ENCODE peak calls at places on chromosomes 11 and 22, in four cellular contexts. Q is prostate gland, L is IMR-90, A is fibroblast of pulmonary artery. R is an unnamed sample.
A peak's percentile ranks its signal among the peaks of the same experiment; 100 is the strongest.

GRCh38 chr11:69603978-69604524 is 36.9 kb upstream of the CCND1 start:
- DNase-seq in Q (no peak), L (no peak), A (no peak), R (no peak)

GRCh38 chr11:69511358-69512015 is 30.0 kb downstream of the LINC01488 start:
- DNase-seq in Q (no peak), L (no peak), A (peak; percentile 50), R (peak; percentile 63)

GRCh38 chr11:28090052-28090749 is 17.8 kb downstream of the KIF18A start:
- DNase-seq in Q (no peak), L (peak; percentile 82), A (peak; percentile 63), R (peak; percentile 53)

GRCh38 chr11:8812438-8812837 is 98.6 kb upstream of the AKIP1 start:
- DNase-seq in Q (no peak), L (no peak), A (peak; percentile 54), R (peak; percentile 82)

GRCh38 chr11:66891849-66892660 is 35.2 kb downstream of the LRFN4 start:
- DNase-seq in Q (no peak), L (peak; percentile 99), A (peak; percentile 90), R (peak; percentile 86)

GRCh38 chr22:45671051-45671782 is 417 bp upstream of the ATXN10 start:
- DNase-seq in Q (no peak), L (no peak), A (no peak), R (no peak)

GRCh38 chr22:44399196-44399837 is 86.6 kb upstream of the SHISAL1 start:
- DNase-seq in Q (no peak), L (no peak), A (no peak), R (no peak)

GRCh38 chr11:27317751-27318150 is 45.3 kb downstream of the CCDC34 start:
- DNase-seq in Q (no peak), L (peak; percentile 79), A (peak; percentile 39), R (peak; percentile 25)

GRCh38 chr11:1237128-1237580 is 14.3 kb downstream of the MUC5B start:
- DNase-seq in Q (no peak), L (no peak), A (no peak), R (no peak)

GRCh38 chr11:45872513-45873356 is 12.7 kb upstream of the MAPK8IP1 start:
- DNase-seq in Q (peak; percentile 59), L (peak; percentile 95), A (peak; percentile 81), R (peak; percentile 80)

GRCh38 chr22:46577361-46578249 is 40.2 kb upstream of the CELSR1 start:
- DNase-seq in Q (no peak), L (no peak), A (no peak), R (no peak)

GRCh38 chr11:8826145-8826786 is 84.7 kb upstream of the AKIP1 start:
- DNase-seq in Q (no peak), L (peak; percentile 95), A (peak; percentile 74), R (peak; percentile 81)

GRCh38 chr22:22110548-22111266 is 128.1 kb upstream of the TOP3B start:
- DNase-seq in Q (no peak), L (peak; percentile 78), A (peak; percentile 70), R (peak; percentile 52)

GRCh38 chr11:47331454-47332302 is 20.8 kb downstream of the MYBPC3 start:
- DNase-seq in Q (peak; percentile 56), L (no peak), A (no peak), R (no peak)

GRCh38 chr11:792535-792821 is 2.6 kb upstream of the CEND1 start:
- DNase-seq in Q (no peak), L (no peak), A (no peak), R (no peak)

GRCh38 chr22:36914383-36914752 is 940 bp downstream of the CSF2RB start:
- DNase-seq in Q (no peak), L (no peak), A (no peak), R (no peak)

GRCh38 chr22:36911887-36912661 is 1.4 kb upstream of the CSF2RB start:
- DNase-seq in Q (no peak), L (no peak), A (peak; percentile 10), R (peak; percentile 9)

GRCh38 chr22:36912694-36913430 is 566 bp upstream of the CSF2RB start:
- DNase-seq in Q (no peak), L (no peak), A (no peak), R (no peak)

GRCh38 chr22:36916034-36916433 is 2.6 kb downstream of the CSF2RB start:
- DNase-seq in Q (no peak), L (no peak), A (no peak), R (no peak)

GRCh38 chr22:36913431-36914382 is at the start of gene CSF2RB:
- DNase-seq in Q (no peak), L (no peak), A (peak; percentile 45), R (no peak)
- H3K4me3 ChIP-seq in Q (no peak within 1 kb of the TSS), L (no peak within 1 kb of the TSS), A (no peak within 1 kb of the TSS), R (no peak within 1 kb of the TSS)

GRCh38 chr11:74487875-74488274 is 5.6 kb downstream of the LIPT2 start:
- DNase-seq in Q (no peak), L (no peak), A (no peak), R (peak; percentile 24)
- TF ChIP-seq CTCF in Q (no peak), L (peak; percentile 14), A (peak; percentile 6), R (peak; percentile 33)

DNA sequence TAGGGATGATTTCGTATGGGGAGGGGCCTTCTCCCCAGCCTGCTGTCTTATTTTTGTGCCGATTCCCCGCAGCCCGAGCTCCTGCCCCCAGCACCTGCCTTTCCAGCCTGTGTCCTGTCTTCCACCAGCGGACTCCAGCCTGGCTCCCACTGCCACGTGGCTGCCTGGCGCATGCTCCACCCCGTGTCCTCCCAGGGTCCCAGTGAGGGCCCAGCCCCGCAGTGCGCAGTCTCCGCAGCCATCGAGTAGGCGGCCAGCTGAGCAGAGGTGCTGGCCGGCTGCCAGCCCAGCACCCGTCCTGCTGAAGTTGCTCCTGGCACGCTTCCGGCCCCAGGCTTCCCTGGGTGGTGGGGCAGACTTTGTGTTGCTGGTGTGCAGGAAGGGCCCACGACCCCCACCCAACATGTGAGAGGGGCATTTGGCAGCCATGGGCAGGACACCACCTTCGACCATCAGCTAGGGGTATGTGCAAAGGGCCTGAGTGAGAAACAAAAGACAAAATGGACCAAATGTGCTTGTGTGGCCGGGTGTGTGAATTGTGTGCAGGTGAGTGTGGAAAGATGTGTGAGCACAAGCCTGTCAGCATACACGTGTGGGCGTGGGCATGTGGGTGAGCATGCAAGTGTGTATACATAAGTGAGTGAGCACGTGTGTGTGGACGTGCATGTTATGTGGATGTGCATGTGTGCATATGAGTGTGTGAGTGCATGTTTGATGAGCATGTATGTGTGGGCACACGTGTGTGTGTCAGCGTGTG is 55.9 kb downstream of the RTN4R start:
- DNase-seq in Q (no peak), L (peak; percentile 7), A (peak; percentile 12), R (peak; percentile 58)
- H3K4me3 ChIP-seq in Q (no peak overlapping the region), L (no peak overlapping the region), A (no peak overlapping the region), R (no peak overlapping the region)

GRCh38 chr11:95115597-95115996 is 26.0 kb downstream of the ENDOD1 start:
- DNase-seq in Q (no peak), L (no peak), A (no peak), R (no peak)
- TF ChIP-seq CTCF in Q (no peak), L (no peak), A (no peak), R (no peak)

GRCh38 chr11:119345685-119346084 is 820 bp downstream of the MFRP start:
- DNase-seq in Q (no peak), L (no peak), A (no peak), R (no peak)

GRCh38 chr11:119346605-119347004 is at the start of gene MFRP:
- DNase-seq in Q (no peak), L (no peak), A (no peak), R (no peak)

GRCh38 chr11:119343726-119344125 is 2.8 kb downstream of the MFRP start:
- DNase-seq in Q (no peak), L (no peak), A (no peak), R (no peak)

GRCh38 chr11:119342362-119343130 is 1.9 kb upstream of the C1QTNF5 start:
- DNase-seq in Q (no peak), L (no peak), A (no peak), R (no peak)

GRCh38 chr11:119344291-119345010 is 2.1 kb downstream of the MFRP start:
- DNase-seq in Q (no peak), L (no peak), A (no peak), R (no peak)
- H3K4me3 ChIP-seq in Q (no peak overlapping the region), L (no peak overlapping the region), A (no peak overlapping the region), R (no peak overlapping the region)